ENCODE peak calls at places on chromosome 6, in five cellular contexts. T is right lobe of liver, G is tibial artery, Z is GM23338, C is H9. K is an unnamed sample. For H3K4me1, the result is how much of the 10 kb centered on the place peaks cover.

GRCh38 chr6:144217264-144217663 is 66.9 kb downstream of the STX11 start:
- DNase-seq in G (no peak), C (no peak), T (no peak), Z (no peak), K (no peak)

GRCh38 chr6:159267165-159267564 is 98.0 kb downstream of the FNDC1 start:
- DNase-seq in Z (peak), G (no peak), C (no peak), T (no peak), K (peak)

GRCh38 chr6:108115598-108116058 is 41.1 kb upstream of the OSTM1 start:
- DNase-seq in G (peak), T (peak), C (peak), Z (peak), K (peak)

GRCh38 chr6:119110601-119111548 is 32.4 kb upstream of the FAM184A start:
- DNase-seq in T (peak), Z (peak), G (no peak), C (no peak), K (peak)

GRCh38 chr6:30044630-30045029 is 16.4 kb upstream of the POLR1H start:
- DNase-seq in Z (no peak), T (no peak), C (no peak), G (no peak), K (no peak)

GRCh38 chr6:2971420-2972218 is at the start of gene SERPINB6:
- DNase-seq in G (peak), T (peak), Z (peak), C (no peak), K (peak)

GRCh38 chr6:101666256-101666655 is 272.7 kb downstream of the GRIK2 start:
- DNase-seq in G (no peak), C (no peak), T (no peak), Z (no peak), K (no peak)

GRCh38 chr6:133165235-133165634 is 75.9 kb upstream of the EYA4 start:
- DNase-seq in G (no peak), C (no peak), Z (no peak), T (no peak), K (no peak)

GRCh38 chr6:132713355-132714134 is at the start of gene VNN1:
- DNase-seq in C (no peak), G (peak), Z (no peak), T (peak), K (no peak)

GRCh38 chr6:53321701-53322100 is 27.0 kb downstream of the ELOVL5 start:
- DNase-seq in T (no peak), Z (no peak), C (no peak), G (no peak), K (no peak)

GRCh38 chr6:53315086-53315724 is 33.5 kb downstream of the ELOVL5 start:
- DNase-seq in T (no peak), C (no peak), G (no peak), Z (no peak), K (no peak)

GRCh38 chr6:53318429-53318828 is 30.3 kb downstream of the ELOVL5 start:
- DNase-seq in T (no peak), Z (no peak), G (no peak), C (no peak), K (no peak)

GRCh38 chr6:53320964-53321363 is 27.8 kb downstream of the ELOVL5 start:
- DNase-seq in T (no peak), Z (no peak), C (no peak), G (no peak), K (no peak)

DNA sequence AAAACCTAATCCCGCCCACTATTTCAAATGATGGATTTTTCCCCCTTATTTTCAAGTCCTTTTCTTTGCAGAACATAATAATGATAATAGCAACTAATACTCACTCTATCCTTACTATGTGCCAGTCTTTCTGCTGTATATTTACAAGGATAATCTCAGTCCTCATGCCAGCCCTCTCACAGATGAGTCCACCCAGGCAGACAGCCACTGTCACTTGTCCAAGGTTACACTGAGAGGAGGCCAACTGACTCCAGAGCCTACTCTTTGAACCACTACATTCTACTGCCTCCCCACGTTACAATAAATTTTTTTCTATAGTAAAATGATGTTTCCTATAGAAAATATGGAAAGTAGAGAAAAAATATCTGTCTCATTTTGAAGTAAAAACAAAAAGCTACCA is 30.9 kb downstream of the ELOVL5 start:
- DNase-seq in Z (no peak), G (no peak), C (no peak), T (no peak), K (no peak)
- H3K4me1 ChIP-seq in Z (under half), G (half or more), C (under half), T (under half), K (under half)

GRCh38 chr6:41642960-41643898 is 5.0 kb downstream of the MDFI start:
- DNase-seq in Z (no peak), C (no peak), G (no peak), T (no peak), K (peak)
- H3K4me1 ChIP-seq in Z (under half), C (under half), G (under half), T (under half), K (half or more)

GRCh38 chr6:137493218-137494038 is 766 bp downstream of the OLIG3 start:
- DNase-seq in G (no peak), C (peak), Z (peak), T (no peak), K (no peak)
- H3K4me1 ChIP-seq in G (half or more), C (under half), Z (half or more), T (under half), K (under half)

GRCh38 chr6:167049275-167049674 is 50.1 kb downstream of the CEP43 start:
- DNase-seq in T (no peak), G (no peak), C (no peak), Z (no peak), K (no peak)
- H3K4me1 ChIP-seq in T (under half), G (under half), C (under half), Z (under half), K (under half)

GRCh38 chr6:112227411-112227810 is 27.0 kb downstream of the LAMA4 start:
- DNase-seq in G (no peak), T (no peak), Z (no peak), C (no peak), K (peak)
- H3K4me1 ChIP-seq in G (half or more), T (under half), Z (under half), C (under half), K (under half)

GRCh38 chr6:89350281-89351037 is 2.1 kb downstream of the UBE2J1 start:
- DNase-seq in G (no peak), Z (no peak), C (no peak), T (no peak), K (peak)
- H3K4me1 ChIP-seq in G (half or more), Z (under half), C (under half), T (under half), K (under half)

GRCh38 chr6:75750925-75751324 is 1.9 kb downstream of the MYO6 start:
- DNase-seq in C (no peak), G (no peak), T (no peak), Z (no peak), K (no peak)

GRCh38 chr6:75747985-75748742 is 875 bp upstream of the MYO6 start:
- DNase-seq in C (no peak), G (no peak), Z (no peak), T (no peak), K (no peak)

GRCh38 chr6:75752365-75752764 is 3.3 kb downstream of the MYO6 start:
- DNase-seq in C (no peak), Z (no peak), G (no peak), T (no peak), K (no peak)

GRCh38 chr6:75748743-75749538 is at the start of gene MYO6:
- DNase-seq in Z (peak), C (peak), T (peak), G (peak), K (peak)

DNA sequence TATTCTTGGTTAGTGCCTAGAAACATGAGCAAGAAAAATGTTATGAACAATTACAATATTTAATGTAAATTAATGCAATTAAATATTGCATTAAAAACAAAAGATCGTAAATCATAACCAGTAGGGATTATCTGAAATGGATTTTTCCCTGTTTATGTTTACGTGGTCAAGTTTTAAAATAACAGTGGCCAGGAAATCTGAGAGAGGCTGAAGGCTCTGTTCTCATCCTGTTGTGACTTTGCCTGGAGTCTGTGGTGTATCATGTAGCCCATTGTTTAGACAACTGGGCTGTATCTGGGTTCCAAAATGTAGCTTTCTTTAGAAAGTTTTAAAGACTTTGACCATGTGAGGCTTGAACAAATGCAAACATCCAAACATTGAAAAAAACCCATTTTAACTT is 2.4 kb downstream of the MYO6 start:
- DNase-seq in T (no peak), G (no peak), Z (no peak), C (no peak), K (no peak)
- H3K4me1 ChIP-seq in T (under half), G (under half), Z (under half), C (under half), K (under half)

K was measured in A673.